ENCODE peak calls at places on chromosomes 7 and 10, in eight cellular contexts. G is tibial nerve; J is left ventricle myocardium inferior; C is naive thymus-derived CD4-positive, alpha-beta T cell; Y is heart left ventricle; S is fibroblast of lung; K is neural progenitor cell; P is coronary artery. E is an unnamed sample.

GRCh38 chr10:572066-572465 is 117.4 kb downstream of the DIP2C start:
- DNase-seq in S (peak; percentile 26), Y (no peak), G (no peak), K (no peak), J (no peak), P (peak; percentile 29), C (no peak), E (no peak)

GRCh38 chr7:118662266-118662665 is 437.8 kb downstream of the ANKRD7 start:
- DNase-seq in C (no peak), P (no peak), S (no peak), Y (no peak), G (no peak), J (no peak), K (no peak), E (no peak)

GRCh38 chr7:33650828-33651227 is 254.5 kb upstream of the BMPER start:
- DNase-seq in K (no peak), Y (no peak), C (no peak), S (no peak), J (no peak), G (no peak), P (no peak), E (no peak)

GRCh38 chr7:45957721-45958120 is 36.6 kb upstream of the IGFBP3 start:
- DNase-seq in Y (no peak), P (no peak), G (no peak), S (no peak), K (no peak), C (no peak), J (no peak), E (no peak)

GRCh38 chr10:124699471-124700292 is 44.5 kb downstream of the FAM53B start:
- DNase-seq in C (no peak), Y (peak; percentile 54), S (no peak), K (no peak), J (peak; percentile 69), G (no peak), P (no peak), E (no peak)

GRCh38 chr7:133275441-133276105 is 22.7 kb downstream of the EXOC4 start:
- DNase-seq in P (no peak), C (no peak), Y (no peak), G (no peak), J (no peak), S (peak; percentile 38), K (no peak), E (peak; percentile 7)

GRCh38 chr7:95511716-95512260 is 26.0 kb downstream of the ASB4 start:
- DNase-seq in J (peak; percentile 35), S (peak; percentile 81), P (no peak), K (peak; percentile 79), Y (peak; percentile 51), C (no peak), G (peak; percentile 69), E (peak; percentile 42)

GRCh38 chr10:80165173-80165572 is 32.6 kb downstream of the PLAC9 start:
- DNase-seq in P (peak; percentile 85), J (no peak), K (no peak), Y (no peak), C (no peak), S (peak; percentile 54), G (no peak), E (no peak)

GRCh38 chr7:131637846-131638245 is 81.4 kb upstream of the PODXL start:
- DNase-seq in P (no peak), Y (no peak), S (no peak), G (no peak), C (no peak), K (no peak), J (no peak), E (no peak)

GRCh38 chr10:4780782-4781181 is 45.2 kb upstream of the AKR1E2 start:
- DNase-seq in S (peak; percentile 48), J (no peak), K (no peak), C (no peak), P (no peak), G (no peak), Y (no peak), E (peak; percentile 76)

GRCh38 chr10:113941140-113941539 is 86.7 kb downstream of the NHLRC2 start:
- DNase-seq in Y (no peak), J (no peak), P (no peak), K (no peak), G (no peak), S (no peak), C (no peak), E (no peak)

GRCh38 chr10:24952146-24952700 is at the start of gene PRTFDC1:
- DNase-seq in J (peak; percentile 56), S (peak; percentile 56), P (no peak), G (peak; percentile 24), C (peak; percentile 11), Y (peak; percentile 66), K (no peak), E (peak; percentile 73)

GRCh38 chr10:3542185-3542611 is 242.8 kb downstream of the KLF6 start:
- DNase-seq in K (no peak), G (no peak), J (no peak), S (peak; percentile 66), Y (no peak), C (no peak), P (no peak), E (no peak)

GRCh38 chr7:12712236-12712635 is 24.8 kb downstream of the ARL4A start:
- DNase-seq in K (no peak), P (no peak), G (no peak), J (no peak), S (no peak), Y (no peak), C (no peak), E (no peak)

GRCh38 chr10:99232357-99232999 is 3.2 kb downstream of the HPSE2 start:
- DNase-seq in C (no peak), G (no peak), K (peak; percentile 77), J (no peak), P (no peak), Y (no peak), S (peak; percentile 40), E (no peak)

GRCh38 chr7:98420966-98421612 is 20.2 kb upstream of the BAIAP2L1 start:
- DNase-seq in P (no peak), J (peak; percentile 22), C (peak; percentile 16), S (peak; percentile 17), Y (peak; percentile 32), K (peak; percentile 88), G (no peak), E (no peak)

GRCh38 chr7:124918662-124919061 is 11.0 kb downstream of the POT1 start:
- DNase-seq in C (no peak), J (no peak), S (no peak), K (no peak), P (no peak), Y (no peak), G (no peak), E (no peak)

GRCh38 chr7:150332852-150333635 is 8.4 kb downstream of the RARRES2 start:
- DNase-seq in C (no peak), G (no peak), P (no peak), Y (no peak), S (no peak), K (no peak), J (no peak), E (no peak)

GRCh38 chr7:65037740-65038678 is 31.5 kb upstream of the ERV3-1 start:
- DNase-seq in S (peak; percentile 90), J (peak; percentile 95), K (peak; percentile 97), G (peak; percentile 88), C (peak; percentile 86), P (peak; percentile 96), Y (peak; percentile 95), E (peak; percentile 93)

GRCh38 chr10:114256822-114257221 is 17.8 kb downstream of the VWA2 start:
- DNase-seq in C (no peak), S (no peak), J (no peak), G (no peak), Y (no peak), K (no peak), P (no peak), E (no peak)

GRCh38 chr10:102599565-102600327 is 44.5 kb upstream of the TRIM8 start:
- DNase-seq in K (no peak), S (no peak), Y (peak; percentile 54), G (no peak), P (no peak), C (no peak), J (peak; percentile 45), E (no peak)

GRCh38 chr10:2936816-2937215 is 130.5 kb upstream of the PFKP start:
- DNase-seq in G (no peak), Y (no peak), P (no peak), C (no peak), J (no peak), S (no peak), K (no peak), E (no peak)

GRCh38 chr10:60444494-60445064 is 54.9 kb upstream of the ANK3 start:
- DNase-seq in G (no peak), P (no peak), Y (no peak), J (no peak), C (no peak), S (peak; percentile 73), K (peak; percentile 12), E (no peak)

GRCh38 chr7:71323726-71324125 is 191.8 kb downstream of the GALNT17 start:
- DNase-seq in J (no peak), S (no peak), P (no peak), K (no peak), G (no peak), C (no peak), Y (no peak), E (no peak)
- H3K27ac ChIP-seq in J (no peak overlapping the region), S (no peak overlapping the region), P (no peak overlapping the region), K (no peak overlapping the region), G (no peak overlapping the region), C (no peak overlapping the region), Y (no peak overlapping the region), E (no peak overlapping the region)

DNA sequence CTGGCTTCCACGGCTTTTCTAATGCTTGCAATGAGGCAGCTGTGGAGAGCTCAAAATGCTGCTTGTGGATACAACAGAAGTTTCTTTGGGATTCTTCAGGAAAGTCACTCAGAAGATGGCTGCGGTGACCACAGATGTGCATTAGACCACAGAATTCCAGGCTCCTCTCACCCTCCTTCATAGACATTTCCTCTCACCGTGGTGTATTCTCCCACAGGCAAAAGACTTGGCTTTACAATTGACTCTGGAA is 77.1 kb downstream of the CDCA7L start:
- DNase-seq in Y (no peak), G (no peak), P (no peak), C (no peak), J (no peak), K (no peak), S (no peak), E (no peak)
- H3K4me3 ChIP-seq in Y (no peak overlapping the region), G (no peak overlapping the region), P (no peak overlapping the region), C (no peak overlapping the region), J (no peak overlapping the region), K (no peak overlapping the region), S (no peak overlapping the region), E (no peak overlapping the region)

DNA sequence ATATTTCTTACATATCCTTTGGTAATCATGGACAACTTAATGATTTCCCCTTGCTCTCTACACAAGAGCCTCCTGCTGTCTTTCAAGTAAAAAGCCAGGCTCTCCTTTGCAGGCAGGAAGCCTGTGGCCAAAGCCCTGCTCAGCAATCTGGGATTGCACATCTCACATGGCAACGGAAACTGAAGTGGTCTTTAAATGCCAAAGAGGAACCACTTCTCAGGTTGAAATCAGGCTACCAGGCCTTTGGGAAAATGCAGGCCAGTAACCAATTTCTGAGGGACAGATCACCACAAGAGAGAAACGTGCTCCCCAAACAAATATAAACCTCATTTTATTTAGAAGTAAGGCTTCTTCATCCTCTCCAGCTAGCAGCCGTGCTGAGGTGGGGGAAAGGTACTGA is 86.6 kb upstream of the IKZF1 start:
- DNase-seq in Y (no peak), G (no peak), S (no peak), P (peak; percentile 52), J (no peak), K (no peak), C (no peak), E (no peak)
- H3K27ac ChIP-seq in Y (no peak overlapping the region), G (no peak overlapping the region), S (no peak overlapping the region), P (no peak overlapping the region), J (no peak overlapping the region), K (no peak overlapping the region), C (no peak overlapping the region), E (no peak overlapping the region)

GRCh38 chr10:49254150-49254549 is 44.8 kb upstream of the C10orf71 start:
- DNase-seq in Y (no peak), S (no peak), J (no peak), G (no peak), K (no peak), P (no peak), C (no peak), E (no peak)
- H3K4me3 ChIP-seq in Y (no peak overlapping the region), S (no peak overlapping the region), J (no peak overlapping the region), G (no peak overlapping the region), K (no peak overlapping the region), P (no peak overlapping the region), C (no peak overlapping the region), E (no peak overlapping the region)